ENCODE peak calls at places on chromosome 10, in ten cellular contexts. W is Right ventricle myocardium superior; B is NCI-H1694 treated with DMSO at 0.1 percent for 48 hours; X is activated T-cell treated with anti-CD3 and anti-CD28 coated beads, Interleukin-2, amount 50 U/mL, for 72 hours; U is renal cortical epithelial cell; O is M059J; D is kidney tubule cell; L is naive thymus-derived CD4-positive, alpha-beta T cell; P is occipital lobe; C is tibial nerve. N is an unnamed sample.

GRCh38 chr10:21517134-21517982 is 8.1 kb downstream of the SKIDA1 start:
- DNase-seq in W (peak), B (peak), X (peak), U (no peak), O (peak), D (peak), L (no peak), P (peak), C (no peak), N (no peak)

GRCh38 chr10:44004913-44005787 is 356.5 kb upstream of the ZNF32 start:
- DNase-seq in W (no peak), B (no peak), X (no peak), U (no peak), O (peak), D (no peak), L (no peak), P (no peak), C (no peak), N (no peak)

GRCh38 chr10:110354322-110354766 is 49.6 kb upstream of the SMNDC1 start:
- DNase-seq in W (peak), B (peak), X (peak), U (peak), O (peak), D (peak), L (peak), P (peak), C (peak), N (peak)

GRCh38 chr10:128694532-128694931 is 568.3 kb upstream of the MKI67 start:
- DNase-seq in W (no peak), B (no peak), X (no peak), U (no peak), O (no peak), D (no peak), L (no peak), P (no peak), C (no peak), N (no peak)

GRCh38 chr10:11705687-11706086 is 36.5 kb upstream of the ECHDC3 start:
- DNase-seq in W (no peak), B (no peak), X (no peak), U (no peak), O (no peak), D (no peak), L (no peak), P (no peak), C (no peak), N (no peak)

GRCh38 chr10:110919349-110919931 is at the start of gene SHOC2:
- DNase-seq in W (peak), B (no peak), X (peak), U (no peak), O (no peak), D (no peak), L (peak), P (peak), C (no peak), N (no peak)

GRCh38 chr10:110269641-110270318 is 34.9 kb downstream of the SMNDC1 start:
- DNase-seq in W (no peak), B (peak), X (no peak), U (peak), O (no peak), D (peak), L (peak), P (peak), C (peak), N (no peak)

GRCh38 chr10:80805343-80806020 is 267.8 kb downstream of the SH2D4B start:
- DNase-seq in W (no peak), B (no peak), X (no peak), U (no peak), O (no peak), D (no peak), L (no peak), P (no peak), C (no peak), N (no peak)

GRCh38 chr10:71635251-71635866 is 84.2 kb downstream of the C10orf105 start:
- DNase-seq in W (no peak), B (no peak), X (no peak), U (no peak), O (no peak), D (no peak), L (no peak), P (no peak), C (no peak), N (no peak)

GRCh38 chr10:16893664-16894063 is 76.4 kb upstream of the RSU1 start:
- DNase-seq in W (no peak), B (no peak), X (no peak), U (peak), O (no peak), D (no peak), L (no peak), P (no peak), C (no peak), N (no peak)

GRCh38 chr10:24383681-24384106 is 174.8 kb downstream of the KIAA1217 start:
- DNase-seq in W (peak), B (no peak), X (peak), U (peak), O (peak), D (peak), L (no peak), P (no peak), C (peak), N (peak)

GRCh38 chr10:634256-634655 is 55.2 kb downstream of the DIP2C start:
- DNase-seq in W (no peak), B (no peak), X (no peak), U (peak), O (no peak), D (peak), L (no peak), P (no peak), C (no peak), N (no peak)

GRCh38 chr10:10330481-10330880 is 687.2 kb upstream of the CELF2 start:
- DNase-seq in W (no peak), B (no peak), X (no peak), U (no peak), O (no peak), D (no peak), L (no peak), P (no peak), C (no peak), N (no peak)

GRCh38 chr10:31929986-31930675 is 1.5 kb upstream of the ARHGAP12 start:
- DNase-seq in W (no peak), B (peak), X (peak), U (no peak), O (peak), D (no peak), L (peak), P (no peak), C (no peak), N (peak)

GRCh38 chr10:49649936-49650723 is 29.3 kb upstream of the C10orf53 start:
- DNase-seq in W (no peak), B (no peak), X (no peak), U (no peak), O (no peak), D (no peak), L (no peak), P (no peak), C (no peak), N (no peak)

GRCh38 chr10:116274141-116274861 is 1.3 kb upstream of the GFRA1 start:
- DNase-seq in W (peak), B (peak), X (no peak), U (no peak), O (peak), D (peak), L (no peak), P (no peak), C (no peak), N (peak)

GRCh38 chr10:60236869-60237524 is 152.7 kb downstream of the ANK3 start:
- DNase-seq in W (peak), B (no peak), X (peak), U (peak), O (peak), D (peak), L (no peak), P (no peak), C (peak), N (peak)

GRCh38 chr10:73759512-73760115 is 15.4 kb downstream of the SEC24C start:
- DNase-seq in W (no peak), B (no peak), X (no peak), U (no peak), O (no peak), D (peak), L (no peak), P (no peak), C (no peak), N (peak)

GRCh38 chr10:84097787-84098353 is 41.4 kb upstream of the GHITM start:
- DNase-seq in W (no peak), B (peak), X (no peak), U (peak), O (no peak), D (peak), L (no peak), P (no peak), C (no peak), N (no peak)

GRCh38 chr10:50326757-50327701 is 75.7 kb upstream of the ASAH2 start:
- DNase-seq in W (peak), B (no peak), X (no peak), U (peak), O (peak), D (peak), L (no peak), P (no peak), C (no peak), N (no peak)

GRCh38 chr10:32004161-32004591 is 52.0 kb downstream of the KIF5B start:
- DNase-seq in W (peak), B (no peak), X (no peak), U (no peak), O (peak), D (no peak), L (no peak), P (peak), C (no peak), N (no peak)

GRCh38 chr10:98235876-98236275 is 32.1 kb downstream of the LOXL4 start:
- DNase-seq in W (no peak), B (no peak), X (no peak), U (peak), O (no peak), D (no peak), L (no peak), P (no peak), C (no peak), N (no peak)

GRCh38 chr10:97013983-97014382 is 171.8 kb downstream of the SLIT1 start:
- DNase-seq in W (no peak), B (no peak), X (no peak), U (no peak), O (no peak), D (no peak), L (no peak), P (no peak), C (no peak), N (no peak)

GRCh38 chr10:61935085-61935484 is 33.6 kb downstream of the ARID5B start:
- DNase-seq in W (no peak), B (no peak), X (no peak), U (no peak), O (no peak), D (no peak), L (no peak), P (no peak), C (no peak), N (no peak)

GRCh38 chr10:81297292-81297691 is 577.7 kb upstream of the NRG3 start:
- DNase-seq in W (no peak), B (no peak), X (no peak), U (no peak), O (no peak), D (no peak), L (no peak), P (no peak), C (no peak), N (no peak)

GRCh38 chr10:119025336-119025735 is 4.2 kb upstream of the NANOS1 start:
- DNase-seq in W (peak), B (no peak), X (no peak), U (peak), O (peak), D (peak), L (no peak), P (no peak), C (no peak), N (no peak)

GRCh38 chr10:42995537-42995936 is 81.3 kb upstream of the RET start:
- DNase-seq in W (no peak), B (no peak), X (no peak), U (no peak), O (no peak), D (no peak), L (no peak), P (no peak), C (no peak), N (no peak)

GRCh38 chr10:58414270-58415041 is 29.2 kb downstream of the TFAM start:
- DNase-seq in W (no peak), B (no peak), X (no peak), U (peak), O (peak), D (peak), L (no peak), P (no peak), C (peak), N (no peak)

GRCh38 chr10:127228195-127228785 is 31.9 kb upstream of the INSYN2A start:
- DNase-seq in W (no peak), B (peak), X (no peak), U (no peak), O (no peak), D (no peak), L (no peak), P (peak), C (no peak), N (no peak)

GRCh38 chr10:88186335-88186734 is 322.9 kb downstream of the PTEN start:
- DNase-seq in W (no peak), B (no peak), X (no peak), U (no peak), O (peak), D (peak), L (no peak), P (no peak), C (no peak), N (no peak)

GRCh38 chr10:61486738-61487396 is 33.7 kb upstream of the TMEM26 start:
- DNase-seq in W (no peak), B (no peak), X (no peak), U (peak), O (peak), D (no peak), L (no peak), P (no peak), C (no peak), N (no peak)

GRCh38 chr10:58373446-58373834 is 11.8 kb upstream of the TFAM start:
- DNase-seq in W (no peak), B (no peak), X (no peak), U (peak), O (peak), D (peak), L (no peak), P (no peak), C (no peak), N (no peak)

GRCh38 chr10:118343115-118343514 is 991 bp upstream of the FAM204A start:
- DNase-seq in W (no peak), B (no peak), X (no peak), U (peak), O (peak), D (peak), L (no peak), P (no peak), C (no peak), N (no peak)

GRCh38 chr10:51031995-51032394 is 42.3 kb upstream of the PRKG1 start:
- DNase-seq in W (no peak), B (no peak), X (no peak), U (no peak), O (no peak), D (no peak), L (no peak), P (no peak), C (no peak), N (no peak)